ENCODE peak calls at places on chromosomes 3 and 15, in six cellular contexts. M, Z, N, S, P and A are unnamed samples.

GRCh38 chr3:23435318-23435717 is 232.2 kb downstream of the UBE2E2 start:
- DNase-seq in M (no peak), N (no peak), P (no peak), S (no peak), Z (no peak), A (no peak)

GRCh38 chr3:160869825-160870224 is 113.8 kb downstream of the PPM1L start:
- DNase-seq in N (no peak), P (no peak), Z (peak), S (no peak), M (no peak), A (no peak)

GRCh38 chr3:68893600-68894239 is 38.6 kb downstream of the TAFA4 start:
- DNase-seq in Z (no peak), N (no peak), S (peak), P (peak), M (peak), A (no peak)

GRCh38 chr3:59451041-59451763 is 401.4 kb upstream of the CFAP20DC start:
- DNase-seq in P (no peak), S (peak), Z (no peak), N (no peak), M (no peak), A (no peak)

GRCh38 chr3:187738089-187738399 is 7.2 kb downstream of the BCL6 start:
- DNase-seq in N (no peak), M (no peak), S (no peak), Z (no peak), P (no peak), A (no peak)

GRCh38 chr3:11770477-11771381 is 76.0 kb downstream of the TAMM41 start:
- DNase-seq in M (peak), N (peak), P (no peak), Z (peak), S (peak), A (no peak)

GRCh38 chr3:188174309-188175044 is 20.5 kb downstream of the LPP start:
- DNase-seq in S (no peak), Z (no peak), P (no peak), M (no peak), N (no peak), A (no peak)

GRCh38 chr3:46867550-46867898 is 4.3 kb upstream of the MYL3 start:
- DNase-seq in P (no peak), N (no peak), S (no peak), Z (peak), M (no peak), A (peak)

GRCh38 chr3:127628788-127629456 is at the start of gene PODXL2:
- DNase-seq in P (no peak), S (peak), M (peak), Z (peak), N (peak), A (peak)

GRCh38 chr15:40511472-40512133 is 40.8 kb downstream of the CHST14 start:
- DNase-seq in P (no peak), S (peak), M (peak), N (peak), Z (peak), A (peak)

GRCh38 chr3:176796371-176796770 is 400.9 kb downstream of the TBL1XR1 start:
- DNase-seq in S (no peak), M (no peak), N (no peak), P (no peak), Z (no peak), A (no peak)

GRCh38 chr3:113091417-113091816 is 100.6 kb downstream of the GTPBP8 start:
- DNase-seq in P (no peak), S (no peak), Z (no peak), M (no peak), N (no peak), A (no peak)

GRCh38 chr15:74614744-74615312 is 808 bp upstream of the CLK3 start:
- DNase-seq in Z (peak), P (no peak), S (peak), M (peak), N (peak), A (peak)

GRCh38 chr3:171374661-171375285 is 85.4 kb downstream of the TNIK start:
- DNase-seq in P (no peak), M (no peak), S (no peak), N (no peak), Z (no peak), A (no peak)

GRCh38 chr3:105802073-105802706 is 66.6 kb downstream of the CBLB start:
- DNase-seq in N (no peak), P (no peak), Z (no peak), S (no peak), M (no peak), A (no peak)

GRCh38 chr3:51967384-51968174 is at the start of gene PCBP4:
- DNase-seq in P (no peak), Z (peak), N (peak), M (no peak), S (peak), A (peak)

GRCh38 chr3:19046440-19046839 is 101.9 kb upstream of the KCNH8 start:
- DNase-seq in P (no peak), Z (no peak), N (no peak), M (peak), S (no peak), A (no peak)

GRCh38 chr15:26767169-26767670 is 5.6 kb downstream of the GABRB3 start:
- DNase-seq in N (no peak), Z (no peak), S (peak), M (peak), P (no peak), A (no peak)

GRCh38 chr3:71587958-71588357 is 4.4 kb upstream of the FOXP1 start:
- DNase-seq in N (no peak), P (no peak), M (no peak), S (no peak), Z (no peak), A (no peak)

GRCh38 chr15:45084163-45084562 is 29.8 kb downstream of the DUOX2 start:
- DNase-seq in Z (no peak), M (no peak), N (no peak), P (no peak), S (no peak), A (no peak)

GRCh38 chr3:67947808-67948508 is 293.5 kb upstream of the SUCLG2 start:
- DNase-seq in Z (no peak), N (no peak), P (no peak), S (no peak), M (peak), A (no peak)

GRCh38 chr3:139117136-139117675 is 72.5 kb upstream of the PRR23C start:
- DNase-seq in S (no peak), M (peak), N (no peak), P (no peak), Z (no peak), A (no peak)

GRCh38 chr3:142992323-142992722 is 9.0 kb upstream of the U2SURP start:
- DNase-seq in P (no peak), M (no peak), N (no peak), S (no peak), Z (no peak), A (no peak)

GRCh38 chr3:194607592-194608386 is 25.4 kb downstream of the TMEM44 start:
- DNase-seq in P (no peak), M (no peak), N (no peak), S (peak), Z (no peak), A (peak)

GRCh38 chr3:23874359-23875120 is 42.2 kb downstream of the NKIRAS1 start:
- DNase-seq in N (no peak), M (no peak), Z (no peak), S (no peak), P (no peak), A (no peak)

GRCh38 chr15:90603893-90604292 is 74.2 kb downstream of the CRTC3 start:
- DNase-seq in S (no peak), P (no peak), M (peak), N (peak), Z (no peak), A (peak)

GRCh38 chr15:77544162-77544561 is 88.5 kb downstream of the LINGO1 start:
- DNase-seq in S (no peak), M (no peak), N (no peak), Z (no peak), P (no peak), A (no peak)

GRCh38 chr15:77545058-77545457 is 87.7 kb downstream of the LINGO1 start:
- DNase-seq in N (no peak), S (no peak), M (no peak), P (no peak), Z (no peak), A (peak)

GRCh38 chr15:77541421-77542181 is 91.1 kb downstream of the LINGO1 start:
- DNase-seq in P (no peak), N (peak), M (no peak), Z (no peak), S (no peak), A (peak)

GRCh38 chr15:77542491-77543001 is 90.2 kb downstream of the LINGO1 start:
- DNase-seq in S (no peak), N (no peak), Z (no peak), M (peak), P (no peak), A (no peak)

GRCh38 chr15:77543159-77543882 is 89.4 kb downstream of the LINGO1 start:
- DNase-seq in M (peak), Z (peak), S (peak), N (peak), P (peak), A (peak)
- H3K4me3 ChIP-seq in M (peak), Z (peak), S (peak), N (peak), P (peak), A (peak)

GRCh38 chr3:154885016-154885415 is 195.1 kb upstream of the MME start:
- DNase-seq in S (no peak), N (no peak), Z (no peak), M (no peak), P (no peak), A (no peak)
- H3K27ac ChIP-seq in S (no peak), N (no peak), Z (no peak), M (no peak), P (no peak), A (no peak)

GRCh38 chr3:108219336-108219735 is 2.9 kb downstream of the IFT57 start:
- DNase-seq in P (no peak), M (no peak), N (no peak), S (no peak), Z (no peak), A (no peak)
- H3K4me3 ChIP-seq in P (no peak), M (no peak), N (no peak), S (no peak), Z (no peak), A (peak)

GRCh38 chr3:179005706-179006105 is 65.9 kb downstream of the ZMAT3 start:
- DNase-seq in N (no peak), M (no peak), S (no peak), Z (no peak), P (no peak), A (no peak)
- H3K27ac ChIP-seq in N (no peak), M (no peak), S (no peak), Z (no peak), P (no peak), A (no peak)

GRCh38 chr3:159787191-159787590 is 201.4 kb upstream of the IL12A start:
- DNase-seq in N (no peak), M (peak), Z (no peak), S (no peak), P (peak), A (no peak)
- H3K4me3 ChIP-seq in N (no peak), M (peak), Z (no peak), S (no peak), P (peak), A (no peak)